ENCODE peak calls at places on chromosomes 6 and 20, in seven cellular contexts. J is colonic mucosa, I is K562, S is mammary epithelial cell, H is neuronal stem cell, K is MM.1S, F is PC-3. R is an unnamed sample. For H3K36me3, the result is how much of the 10 kb centered on the place peaks cover.

GRCh38 chr20:38450412-38450975 is 15.4 kb upstream of the SNHG17 start:
- DNase-seq in I (no peak), J (no peak), H (no peak), S (no peak), F (peak), K (no peak), R (no peak)

GRCh38 chr6:105432797-105433196 is 29.9 kb upstream of the PREP start:
- DNase-seq in H (no peak), K (no peak), F (peak), S (peak), I (no peak), J (no peak), R (no peak)

GRCh38 chr6:112296122-112296521 is 41.8 kb upstream of the LAMA4 start:
- DNase-seq in H (no peak), F (peak), S (peak), J (no peak), K (no peak), I (peak), R (peak)

GRCh38 chr20:6074145-6074561 is 20.3 kb upstream of the LRRN4 start:
- DNase-seq in K (peak), I (peak), J (no peak), H (no peak), S (no peak), F (peak), R (peak)

GRCh38 chr20:32877507-32877906 is 18.8 kb downstream of the EFCAB8 start:
- DNase-seq in I (no peak), H (no peak), K (no peak), J (no peak), F (no peak), S (no peak), R (no peak)

GRCh38 chr6:156859686-156860085 is 82.5 kb downstream of the ARID1B start:
- DNase-seq in H (no peak), I (no peak), J (no peak), S (no peak), K (no peak), F (no peak), R (peak)

GRCh38 chr6:49849121-49849907 is 17.0 kb downstream of the CRISP1 start:
- DNase-seq in K (peak), J (no peak), I (peak), F (peak), S (peak), H (peak), R (peak)

GRCh38 chr6:76381612-76382011 is 309.1 kb upstream of the IMPG1 start:
- DNase-seq in H (no peak), K (no peak), F (no peak), I (no peak), S (no peak), J (no peak), R (peak)

GRCh38 chr6:12163149-12163548 is 127.0 kb upstream of the EDN1 start:
- DNase-seq in H (no peak), J (no peak), F (no peak), I (no peak), S (no peak), K (no peak), R (no peak)

GRCh38 chr6:87807423-87807978 is 105.5 kb upstream of the AKIRIN2 start:
- DNase-seq in F (no peak), H (no peak), I (no peak), S (no peak), K (no peak), J (no peak), R (no peak)

GRCh38 chr6:19873031-19873430 is 35.9 kb downstream of the ID4 start:
- DNase-seq in I (peak), K (no peak), H (no peak), J (no peak), F (peak), S (no peak), R (no peak)

GRCh38 chr6:43771858-43772570 is 2.0 kb downstream of the VEGFA start:
- DNase-seq in K (peak), J (peak), S (peak), I (peak), F (peak), H (peak), R (peak)

GRCh38 chr20:2751868-2752630 is 48.4 kb downstream of the CPXM1 start:
- DNase-seq in I (peak), H (no peak), K (peak), S (no peak), J (no peak), F (peak), R (no peak)

GRCh38 chr6:127267742-127268588 is 1.3 kb downstream of the RNF146 start:
- DNase-seq in J (no peak), K (peak), I (no peak), F (peak), H (no peak), S (peak), R (no peak)

GRCh38 chr6:149252626-149253025 is 64.9 kb upstream of the TAB2 start:
- DNase-seq in S (no peak), I (no peak), H (no peak), F (no peak), J (no peak), K (no peak), R (no peak)

GRCh38 chr6:32087574-32088486 is 21.3 kb downstream of the TNXB start:
- DNase-seq in S (peak), K (peak), H (peak), I (peak), J (peak), F (peak), R (peak)

GRCh38 chr6:37628611-37629320 is 68.9 kb downstream of the MDGA1 start:
- DNase-seq in H (no peak), K (no peak), J (no peak), F (peak), S (no peak), I (no peak), R (no peak)

GRCh38 chr20:61569836-61570235 is 317.8 kb downstream of the CDH4 start:
- DNase-seq in K (no peak), I (no peak), F (no peak), J (no peak), H (peak), S (no peak), R (no peak)

GRCh38 chr20:881051-881820 is 34.9 kb downstream of the ANGPT4 start:
- DNase-seq in J (no peak), H (no peak), I (no peak), F (peak), S (peak), K (no peak), R (no peak)

GRCh38 chr6:169420912-169421543 is 167.4 kb upstream of the THBS2 start:
- DNase-seq in F (no peak), I (peak), K (peak), J (no peak), S (no peak), H (no peak), R (peak)
- H3K9ac ChIP-seq in F (no peak), I (no peak), K (no peak), J (no peak), S (no peak), H (no peak), R (no peak)

GRCh38 chr6:13299403-13299821 is 28.9 kb downstream of the TBC1D7 start:
- DNase-seq in S (no peak), H (no peak), I (no peak), K (no peak), F (no peak), J (no peak), R (peak)

GRCh38 chr6:13299909-13300308 is 28.4 kb downstream of the TBC1D7 start:
- DNase-seq in F (no peak), K (no peak), S (no peak), H (no peak), I (no peak), J (no peak), R (peak)

GRCh38 chr6:13295576-13295975 is 32.8 kb downstream of the TBC1D7 start:
- DNase-seq in J (peak), I (no peak), F (no peak), K (no peak), H (no peak), S (no peak), R (peak)

GRCh38 chr6:13296536-13296997 is 31.8 kb downstream of the TBC1D7 start:
- DNase-seq in S (no peak), J (no peak), I (peak), K (no peak), F (no peak), H (no peak), R (peak)

DNA sequence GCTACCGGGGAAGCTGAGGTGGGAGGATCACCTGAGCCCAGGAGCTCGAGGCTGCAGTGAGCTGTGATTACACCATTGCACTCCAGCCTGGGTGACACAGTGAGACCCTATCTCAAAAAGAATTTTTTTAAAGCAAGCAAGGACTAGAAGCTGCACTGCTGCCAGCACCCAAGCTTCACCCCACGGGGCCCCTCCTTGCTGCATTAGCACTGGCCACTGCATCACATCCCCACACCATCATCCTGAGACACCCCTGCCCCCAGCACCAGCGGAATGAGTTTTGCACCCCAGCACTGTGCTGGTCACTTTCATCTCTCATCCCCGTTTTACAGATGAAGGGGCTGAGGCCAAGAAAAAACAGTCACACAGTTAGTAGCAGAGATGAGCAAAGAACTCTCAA is 30.9 kb downstream of the TBC1D7 start:
- DNase-seq in H (no peak), I (no peak), K (no peak), F (no peak), J (no peak), S (no peak), R (peak)
- H3K36me3 ChIP-seq in H (under half), I (under half), K (under half), F (under half), J (under half), S (under half), R (half or more)

GRCh38 chr20:18057106-18057993 is at the start of gene OVOL2:
- DNase-seq in H (no peak), I (no peak), K (peak), S (peak), F (peak), J (peak), R (peak)

GRCh38 chr20:18058661-18059467 is 1.1 kb upstream of the OVOL2 start:
- DNase-seq in S (peak), F (peak), H (peak), J (peak), I (no peak), K (no peak), R (peak)

GRCh38 chr20:18055261-18055660 is 2.5 kb downstream of the OVOL2 start:
- DNase-seq in F (no peak), S (no peak), I (no peak), J (no peak), K (peak), H (no peak), R (peak)

GRCh38 chr20:18057994-18058349 is 256 bp upstream of the OVOL2 start:
- DNase-seq in F (no peak), I (no peak), S (no peak), K (no peak), J (no peak), H (no peak), R (no peak)

DNA sequence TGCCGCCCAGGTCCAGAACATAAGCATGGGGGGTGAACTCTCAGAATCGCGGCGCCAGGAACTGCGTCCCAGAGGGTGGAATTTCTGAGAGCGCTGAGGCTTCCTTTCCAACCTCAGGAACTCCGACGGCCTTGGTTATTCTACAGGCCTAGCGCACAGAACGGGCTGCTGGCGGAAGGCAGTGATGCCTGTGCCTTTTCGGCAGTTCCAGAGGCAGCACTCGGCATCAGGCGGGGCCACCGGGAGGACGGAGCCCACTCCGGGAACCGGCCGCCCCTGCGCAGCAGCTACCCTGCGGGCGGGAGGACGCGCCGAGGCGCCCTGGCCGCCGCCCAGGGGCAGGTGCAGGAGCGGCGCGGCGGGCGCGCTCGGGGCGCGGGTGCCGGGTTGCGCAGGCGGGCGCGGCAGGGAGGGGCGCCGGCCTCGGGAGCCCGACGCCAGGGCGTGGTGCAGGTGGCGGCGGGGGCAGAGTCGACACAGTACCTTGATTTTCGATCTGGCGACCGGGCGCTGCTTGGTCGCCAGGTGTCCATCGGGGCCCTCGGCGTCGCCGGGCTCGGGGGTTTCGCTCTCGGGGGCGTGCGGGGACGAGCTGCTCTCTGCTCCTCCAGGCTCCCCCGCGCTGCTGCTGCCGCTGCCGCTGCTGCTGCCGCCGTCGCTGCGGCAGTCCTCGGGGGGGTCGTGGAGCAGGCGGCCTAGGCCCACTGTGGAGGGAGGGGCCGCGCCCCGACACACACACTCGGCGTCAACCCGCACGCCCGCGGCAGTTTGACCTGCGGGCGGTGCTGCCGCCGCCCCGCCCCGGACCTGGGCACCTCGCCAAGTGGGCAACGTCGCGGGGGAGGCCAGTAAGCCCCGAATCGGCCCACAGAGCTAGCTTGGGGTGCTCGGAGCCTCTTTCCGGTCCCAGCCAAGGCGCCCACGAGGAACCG is 1.3 kb downstream of the OVOL2 start:
- DNase-seq in H (no peak), F (peak), I (no peak), K (peak), J (peak), S (peak), R (peak)
- H3K9ac ChIP-seq in H (peak), F (peak), I (no peak), K (peak), J (peak), S (peak), R (no peak)

GRCh38 chr20:21516861-21517565 is 3.1 kb upstream of the NKX2-2 start:
- DNase-seq in H (no peak), S (no peak), I (no peak), F (no peak), K (no peak), J (no peak), R (peak)

GRCh38 chr20:21517566-21518277 is 3.9 kb upstream of the NKX2-2 start:
- DNase-seq in K (no peak), I (no peak), F (no peak), S (no peak), J (no peak), H (no peak), R (peak)

GRCh38 chr20:21520702-21521595 is 7.1 kb upstream of the NKX2-2 start:
- DNase-seq in I (no peak), H (no peak), J (no peak), F (no peak), S (no peak), K (no peak), R (peak)

GRCh38 chr20:21518292-21518991 is 4.6 kb upstream of the NKX2-2 start:
- DNase-seq in F (no peak), I (no peak), K (no peak), S (no peak), H (no peak), J (no peak), R (no peak)

GRCh38 chr20:21519136-21519584 is 5.3 kb upstream of the NKX2-2 start:
- DNase-seq in K (no peak), H (no peak), J (no peak), I (no peak), S (no peak), F (no peak), R (peak)
- H3K36me3 ChIP-seq in K (under half), H (under half), J (under half), I (under half), S (under half), F (under half), R (under half)

GRCh38 chr6:27471365-27472115 is 1.4 kb downstream of the ZNF184 start:
- DNase-seq in S (no peak), J (no peak), F (peak), I (no peak), K (no peak), H (no peak), R (no peak)
- H3K9ac ChIP-seq in S (peak), J (peak), F (peak), I (peak), K (peak), H (no peak), R (peak)

R was measured in endodermal cell.